ENCODE peak calls at places on chromosomes 16 and 17, in nine cellular contexts. D is thoracic aorta, R is body of pancreas, Y is tibial nerve, Q is heart left ventricle, C is ascending aorta, N is upper lobe of left lung, G is Panc1, I is prostate gland. T is an unnamed sample.
A peak's percentile ranks its signal among the peaks of the same experiment; 100 is the strongest.

GRCh38 chr17:76498886-76499667 is 2.1 kb downstream of the RHBDF2 start:
- DNase-seq in I (no peak), Y (no peak), C (no peak), G (no peak), Q (no peak), R (peak; percentile 39), D (no peak), N (no peak), T (no peak)

GRCh38 chr17:16377804-16378400 is 3.0 kb upstream of the UBB start:
- DNase-seq in D (no peak), N (no peak), Q (no peak), G (no peak), Y (no peak), R (peak; percentile 37), C (no peak), I (peak; percentile 56), T (no peak)

GRCh38 chr17:77526728-77527355 is 386.1 kb downstream of the SEC14L1 start:
- DNase-seq in Y (no peak), R (no peak), N (no peak), Q (no peak), D (no peak), I (no peak), C (no peak), G (no peak), T (peak; percentile 45)

GRCh38 chr17:81807839-81808238 is 3.9 kb downstream of the GCGR start:
- DNase-seq in Q (no peak), I (no peak), R (no peak), D (no peak), Y (no peak), G (no peak), C (no peak), N (peak; percentile 71), T (no peak)

GRCh38 chr17:81253358-81254131 is 14.4 kb downstream of the NDUFAF8 start:
- DNase-seq in Y (peak; percentile 66), Q (no peak), I (peak; percentile 37), N (no peak), G (peak; percentile 15), R (peak; percentile 51), C (no peak), D (no peak), T (no peak)

GRCh38 chr17:32626371-32626770 is 139.6 kb downstream of the CDK5R1 start:
- DNase-seq in I (no peak), Y (no peak), Q (no peak), C (no peak), D (no peak), G (no peak), R (no peak), N (no peak), T (no peak)

GRCh38 chr16:79571753-79572544 is 28.6 kb downstream of the MAF start:
- DNase-seq in Q (no peak), G (no peak), N (no peak), C (no peak), D (no peak), Y (no peak), I (no peak), R (no peak), T (no peak)

GRCh38 chr16:57764006-57764340 is 28.4 kb downstream of the KATNB1 start:
- DNase-seq in R (no peak), Y (no peak), G (no peak), I (no peak), C (no peak), N (peak; percentile 70), Q (no peak), D (no peak), T (no peak)

GRCh38 chr17:16294560-16294959 is 58.7 kb downstream of the CENPV start:
- DNase-seq in I (no peak), N (no peak), Q (no peak), D (no peak), Y (no peak), R (no peak), C (no peak), G (no peak), T (no peak)

GRCh38 chr17:70772761-70773160 is 603.4 kb downstream of the KCNJ2 start:
- DNase-seq in Y (no peak), N (no peak), G (no peak), I (no peak), D (no peak), C (no peak), Q (no peak), R (no peak), T (no peak)

GRCh38 chr16:87182759-87183158 is 134.4 kb downstream of the C16orf95 start:
- DNase-seq in G (no peak), Y (no peak), I (no peak), Q (no peak), C (no peak), N (no peak), D (no peak), R (no peak), T (no peak)

GRCh38 chr16:1989826-1990335 is at the start of gene SYNGR3:
- DNase-seq in D (no peak), G (no peak), C (no peak), R (no peak), I (no peak), N (peak; percentile 88), Q (no peak), Y (no peak), T (no peak)

GRCh38 chr16:51577621-51578303 is 426.7 kb upstream of the SALL1 start:
- DNase-seq in G (no peak), D (no peak), Y (no peak), I (no peak), N (no peak), Q (no peak), C (no peak), R (no peak), T (no peak)

GRCh38 chr17:37488009-37488604 is 1.6 kb upstream of the DUSP14 start:
- DNase-seq in G (no peak), I (peak; percentile 44), R (no peak), Q (no peak), D (no peak), Y (no peak), N (no peak), C (no peak), T (no peak)

GRCh38 chr17:7561589-7562207 is at the start of gene SENP3:
- DNase-seq in G (no peak), C (peak; percentile 54), D (no peak), Y (peak; percentile 79), Q (peak; percentile 92), I (peak; percentile 90), N (peak; percentile 98), R (peak; percentile 93), T (peak; percentile 96)

GRCh38 chr17:77691216-77692085 is 267.1 kb upstream of the TNRC6C start:
- DNase-seq in G (no peak), C (no peak), R (no peak), I (no peak), Y (no peak), Q (no peak), N (no peak), D (no peak), T (peak; percentile 49)

GRCh38 chr16:22318690-22319358 is 21.6 kb downstream of the POLR3E start:
- DNase-seq in C (no peak), R (no peak), D (no peak), I (no peak), G (no peak), N (no peak), Y (peak; percentile 21), Q (no peak), T (peak; percentile 68)

GRCh38 chr17:19713901-19714361 is 2.5 kb downstream of the SLC47A2 start:
- DNase-seq in G (no peak), C (no peak), R (no peak), Y (no peak), D (no peak), N (peak; percentile 82), Q (no peak), I (no peak), T (no peak)

GRCh38 chr17:43632231-43632630 is 29.5 kb downstream of the MEOX1 start:
- DNase-seq in C (no peak), N (no peak), Q (no peak), R (no peak), G (no peak), I (no peak), Y (no peak), D (no peak), T (no peak)

DNA sequence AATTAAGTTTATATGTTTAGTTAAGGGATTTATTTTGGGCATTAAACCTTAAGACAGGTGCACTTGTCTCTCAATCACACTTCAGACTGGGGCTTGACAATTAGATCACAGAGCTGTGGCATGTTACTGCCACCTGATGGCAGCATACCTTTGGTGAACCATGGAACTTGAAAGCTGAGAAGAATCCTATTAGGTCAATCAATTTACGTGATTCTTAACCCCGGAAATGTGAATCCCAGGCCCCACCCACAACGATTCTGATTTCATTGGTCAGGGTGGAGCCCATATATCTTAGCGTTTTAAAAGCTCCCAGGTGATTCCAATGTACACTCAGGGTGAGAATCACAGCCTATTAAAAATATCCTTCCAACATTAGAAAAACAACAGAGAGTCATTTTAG is 91.0 kb downstream of the GSG1L start:
- DNase-seq in I (no peak), N (no peak), D (no peak), R (peak; percentile 6), G (peak; percentile 52), Q (no peak), C (no peak), Y (no peak), T (peak; percentile 21)
- TF ChIP-seq CTCF in I (peak; percentile 32), N (no peak), D (peak; percentile 58), R (peak; percentile 6), G (peak; percentile 83), Q (peak; percentile 33), C (peak; percentile 48), Y (no peak), T (peak; percentile 48)

GRCh38 chr16:62755938-62756337 is 719.7 kb upstream of the CDH8 start:
- DNase-seq in N (no peak), D (no peak), R (no peak), C (no peak), I (no peak), Q (no peak), G (no peak), Y (no peak), T (no peak)
- H3K9me3 ChIP-seq in N (no peaks in the 10 kb centered on the region), D (no peaks in the 10 kb centered on the region), R (no peaks in the 10 kb centered on the region), C (no peaks in the 10 kb centered on the region), I (no peaks in the 10 kb centered on the region), Q (no peaks in the 10 kb centered on the region), G (no peaks in the 10 kb centered on the region), Y (no peaks in the 10 kb centered on the region), T (no peaks in the 10 kb centered on the region)

GRCh38 chr16:73669535-73670274 is 621.8 kb upstream of the ZFHX3 start:
- DNase-seq in N (no peak), D (no peak), R (peak; percentile 12), Y (no peak), G (no peak), Q (no peak), C (no peak), I (no peak), T (no peak)

GRCh38 chr16:73671102-73671501 is 623.2 kb upstream of the ZFHX3 start:
- DNase-seq in Q (no peak), N (no peak), G (no peak), I (no peak), D (no peak), C (no peak), Y (no peak), R (no peak), T (no peak)

GRCh38 chr16:73672135-73672534 is 624.2 kb upstream of the ZFHX3 start:
- DNase-seq in R (no peak), Q (no peak), Y (no peak), I (no peak), N (no peak), G (no peak), D (no peak), C (no peak), T (no peak)
- H3K4me1 ChIP-seq in R (peaks cover 11% of the 10 kb centered on the region), Q (no peaks in the 10 kb centered on the region), Y (no peaks in the 10 kb centered on the region), I (no peaks in the 10 kb centered on the region), N (no peaks in the 10 kb centered on the region), G (no peaks in the 10 kb centered on the region), D (peaks cover 6% of the 10 kb centered on the region), C (peaks cover 3% of the 10 kb centered on the region), T (no peaks in the 10 kb centered on the region)

GRCh38 chr16:62079236-62079635 is 43.0 kb upstream of the CDH8 start:
- DNase-seq in N (no peak), R (no peak), G (no peak), I (no peak), D (no peak), C (no peak), Y (no peak), Q (no peak), T (no peak)

GRCh38 chr16:62077998-62078397 is 41.8 kb upstream of the CDH8 start:
- DNase-seq in C (no peak), G (no peak), D (no peak), Q (no peak), I (no peak), Y (no peak), R (peak; percentile 5), N (no peak), T (no peak)
- TF ChIP-seq CTCF in C (no peak), G (peak; percentile 24), D (no peak), Q (no peak), I (no peak), Y (no peak), R (no peak), N (no peak), T (peak; percentile 29)

T was measured in upper lobe of right lung.